ENCODE peak calls at places on chromosome 6, in five cellular contexts. E is HCT116, Z is cardiac muscle cell, T is IMR-90, B is H1. X is an unnamed sample.
A peak's percentile ranks its signal among the peaks of the same experiment; 100 is the strongest.

GRCh38 chr6:36327226-36328009 is 9.3 kb downstream of the BNIP5 start:
- DNase-seq in E (no peak), Z (no peak), B (no peak), T (no peak), X (no peak)

GRCh38 chr6:227812-228338 is 64.4 kb upstream of the DUSP22 start:
- DNase-seq in E (no peak), Z (no peak), B (no peak), T (no peak), X (no peak)

GRCh38 chr6:68044264-68044663 is 590.8 kb upstream of the ADGRB3 start:
- DNase-seq in T (no peak), Z (no peak), E (no peak), B (no peak), X (no peak)

GRCh38 chr6:12555781-12556180 is 160.8 kb upstream of the PHACTR1 start:
- DNase-seq in T (no peak), B (no peak), E (no peak), Z (no peak), X (no peak)

GRCh38 chr6:45031601-45032000 is 296.5 kb upstream of the RUNX2 start:
- DNase-seq in B (no peak), E (no peak), T (no peak), Z (no peak), X (no peak)

GRCh38 chr6:5149160-5149559 is 64.0 kb downstream of the PPP1R3G start:
- DNase-seq in E (no peak), Z (no peak), T (no peak), B (no peak), X (no peak)

GRCh38 chr6:165659945-165660862 is 2.8 kb downstream of the PDE10A start:
- DNase-seq in E (no peak), T (peak; percentile 32), B (no peak), Z (peak; percentile 35), X (no peak)

GRCh38 chr6:3013486-3013885 is 13.8 kb downstream of the NQO2 start:
- DNase-seq in Z (no peak), B (no peak), E (no peak), T (peak; percentile 47), X (peak; percentile 44)

GRCh38 chr6:37882724-37883413 is 63.3 kb downstream of the ZFAND3 start:
- DNase-seq in B (no peak), E (no peak), T (peak; percentile 87), Z (no peak), X (no peak)

GRCh38 chr6:158015188-158015506 is 33.5 kb downstream of the SYNJ2 start:
- DNase-seq in B (no peak), Z (no peak), E (no peak), T (no peak), X (no peak)

GRCh38 chr6:57313711-57314471 is 3.5 kb upstream of the PRIM2 start:
- DNase-seq in B (no peak), Z (no peak), T (peak; percentile 98), E (peak; percentile 71), X (peak; percentile 91)

GRCh38 chr6:166849762-166850181 is 106.6 kb downstream of the RNASET2 start:
- DNase-seq in B (no peak), Z (no peak), E (no peak), T (no peak), X (no peak)

GRCh38 chr6:151425561-151425960 is 26.4 kb downstream of the RMND1 start:
- DNase-seq in B (no peak), E (no peak), T (peak; percentile 20), Z (no peak), X (no peak)

GRCh38 chr6:117338567-117338966 is 73.2 kb downstream of the VGLL2 start:
- DNase-seq in B (no peak), T (no peak), E (no peak), Z (no peak), X (peak; percentile 8)

GRCh38 chr6:106287215-106287614 is 38.3 kb downstream of the ATG5 start:
- DNase-seq in T (no peak), Z (no peak), E (no peak), B (no peak), X (no peak)

GRCh38 chr6:29705389-29706231 is 17.6 kb upstream of the HLA-F start:
- DNase-seq in B (no peak), E (peak; percentile 48), T (peak; percentile 53), Z (peak; percentile 69), X (no peak)

GRCh38 chr6:81696505-81696904 is 56.0 kb downstream of the TENT5A start:
- DNase-seq in Z (no peak), T (peak; percentile 33), B (no peak), E (no peak), X (no peak)

GRCh38 chr6:112983741-112984221 is 636.7 kb downstream of the RFPL4B start:
- DNase-seq in T (peak; percentile 31), E (no peak), Z (no peak), B (no peak), X (no peak)

GRCh38 chr6:46380152-46380807 is 111.0 kb downstream of the RCAN2 start:
- DNase-seq in Z (no peak), E (no peak), T (no peak), B (no peak), X (no peak)

GRCh38 chr6:96621983-96622382 is 59.1 kb downstream of the FHL5 start:
- DNase-seq in B (no peak), Z (no peak), E (no peak), T (no peak), X (no peak)

GRCh38 chr6:88287696-88288095 is 121.5 kb upstream of the CNR1 start:
- DNase-seq in T (no peak), B (no peak), Z (no peak), E (no peak), X (no peak)

GRCh38 chr6:167163476-167164011 is 5.8 kb upstream of the GPR31 start:
- DNase-seq in B (peak; percentile 88), T (no peak), E (no peak), Z (no peak), X (no peak)

GRCh38 chr6:169719117-169719516 is 5.2 kb downstream of the PHF10 start:
- DNase-seq in E (no peak), T (peak; percentile 50), B (no peak), Z (no peak), X (no peak)

GRCh38 chr6:24060982-24061754 is 64.8 kb upstream of the NRSN1 start:
- DNase-seq in Z (no peak), B (no peak), E (no peak), T (no peak), X (no peak)

GRCh38 chr6:155224031-155224451 is 39.8 kb upstream of the CLDN20 start:
- DNase-seq in T (peak; percentile 95), E (peak; percentile 73), Z (no peak), B (no peak), X (no peak)

GRCh38 chr6:129353067-129353466 is 356.9 kb downstream of the ARHGAP18 start:
- DNase-seq in B (no peak), E (no peak), Z (no peak), T (no peak), X (no peak)

GRCh38 chr6:3157151-3157933 is at the start of gene TUBB2A:
- DNase-seq in T (peak; percentile 78), B (no peak), E (peak; percentile 35), Z (peak; percentile 80), X (peak; percentile 76)

GRCh38 chr6:144417686-144418085 is 132.6 kb downstream of the UTRN start:
- DNase-seq in T (peak; percentile 47), E (no peak), Z (no peak), B (no peak), X (no peak)

DNA sequence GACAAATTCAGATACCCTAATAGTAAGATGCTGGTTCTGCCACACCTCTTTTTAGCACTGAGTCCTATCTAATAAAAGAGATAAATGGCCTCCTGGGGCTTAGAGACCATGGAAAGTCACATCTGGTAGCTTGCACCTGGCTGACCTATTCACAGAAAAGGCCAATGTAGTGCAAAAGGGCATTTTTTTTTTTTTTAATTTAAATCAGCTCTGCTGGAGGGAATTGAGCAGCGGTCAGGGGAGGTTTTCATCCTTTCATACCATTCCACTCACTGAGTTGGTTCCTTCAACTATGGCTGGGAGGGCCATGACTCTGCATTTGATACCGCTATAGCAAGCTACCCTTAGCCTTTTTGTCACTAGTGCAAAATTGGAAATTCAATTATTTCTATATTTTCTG is 20.1 kb upstream of the HS3ST5 start:
- DNase-seq in E (no peak), B (no peak), Z (no peak), T (no peak), X (no peak)
- H3K4me3 ChIP-seq in E (no peak overlapping the region), B (peak overlapping the region; percentile 3), Z (no peak overlapping the region), T (no peak overlapping the region), X (no peak overlapping the region)

GRCh38 chr6:33781105-33781975 is 7.6 kb downstream of the LEMD2 start:
- DNase-seq in Z (no peak), B (peak; percentile 87), E (peak; percentile 48), T (no peak), X (peak; percentile 64)

GRCh38 chr6:33782561-33782960 is 6.4 kb downstream of the LEMD2 start:
- DNase-seq in Z (no peak), T (no peak), E (no peak), B (no peak), X (no peak)

GRCh38 chr6:33784787-33785186 is 4.1 kb downstream of the LEMD2 start:
- DNase-seq in E (no peak), Z (no peak), B (no peak), T (no peak), X (no peak)

GRCh38 chr6:33785766-33786165 is 3.2 kb downstream of the LEMD2 start:
- DNase-seq in Z (no peak), E (no peak), T (peak; percentile 50), B (no peak), X (no peak)

GRCh38 chr6:33783781-33784520 is 5.0 kb downstream of the LEMD2 start:
- DNase-seq in T (no peak), Z (no peak), B (no peak), E (no peak), X (no peak)
- H3K36me3 ChIP-seq in T (peaks cover 53% of the 10 kb centered on the region), Z (peaks cover 24% of the 10 kb centered on the region), B (peaks cover 18% of the 10 kb centered on the region), E (peaks cover 11% of the 10 kb centered on the region), X (peaks cover 22% of the 10 kb centered on the region)

DNA sequence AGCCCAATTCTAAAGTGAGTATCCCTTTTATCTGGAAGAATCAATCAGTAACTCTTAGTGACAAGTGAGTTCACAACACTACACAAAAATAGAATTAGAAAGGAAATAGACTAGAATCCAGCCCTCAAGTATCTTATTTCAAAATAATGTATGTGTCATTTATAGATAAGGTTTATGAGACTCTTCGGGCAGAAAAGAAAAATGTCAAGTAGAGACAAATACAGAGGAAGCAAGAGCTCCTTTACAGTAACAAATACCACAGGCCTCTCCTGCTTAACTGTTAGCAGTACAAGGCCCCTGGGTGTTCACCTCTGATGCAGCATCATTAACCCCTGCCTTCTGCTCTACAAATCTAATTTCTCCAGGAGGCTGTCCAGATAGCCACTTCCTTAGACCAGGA is 76.7 kb downstream of the UBE3D start:
- DNase-seq in B (no peak), T (peak; percentile 46), E (no peak), Z (no peak), X (no peak)
- H3K9me3 ChIP-seq in B (no peaks in the 10 kb centered on the region), T (no peaks in the 10 kb centered on the region), E (no peaks in the 10 kb centered on the region), Z (no peaks in the 10 kb centered on the region), X (no peaks in the 10 kb centered on the region)

GRCh38 chr6:110877569-110877968 is 3.0 kb downstream of the AMD1 start:
- DNase-seq in Z (no peak), E (no peak), T (no peak), B (no peak), X (no peak)
- H3K4me3 ChIP-seq in Z (peak overlapping the region; percentile 79), E (no peak overlapping the region), T (no peak overlapping the region), B (peak overlapping the region; percentile 85), X (peak overlapping the region; percentile 93)

GRCh38 chr6:7232351-7232750 is 80.6 kb downstream of the SSR1 start:
- DNase-seq in Z (no peak), E (no peak), B (no peak), T (peak; percentile 36), X (no peak)
- H3K36me3 ChIP-seq in Z (peaks cover 27% of the 10 kb centered on the region), E (peaks cover 16% of the 10 kb centered on the region), B (peaks cover 3% of the 10 kb centered on the region), T (peaks cover 51% of the 10 kb centered on the region), X (peaks cover 53% of the 10 kb centered on the region)

X was measured in MG63.